ENCODE peak calls at places on chromosomes 16 and 17, in ten cellular contexts. R, J, X, V, P, K, B, Q, S and N are unnamed samples.

GRCh38 chr16:200388-200787 is 20.1 kb downstream of the HBQ1 start:
- DNase-seq in R (peak), J (no peak), X (peak), V (peak), P (peak), K (no peak), B (no peak), Q (peak), S (no peak), N (peak)

GRCh38 chr16:9647981-9648701 is 534.1 kb downstream of the GRIN2A start:
- DNase-seq in R (no peak), J (no peak), X (no peak), V (peak), P (peak), K (no peak), B (no peak), Q (peak), S (peak), N (peak)

GRCh38 chr17:63961355-63962207 is 11.1 kb downstream of the SCN4A start:
- DNase-seq in R (no peak), J (no peak), X (no peak), V (peak), P (peak), K (peak), B (peak), Q (peak), S (peak), N (peak)

GRCh38 chr17:45948881-45949624 is 50.0 kb upstream of the STH start:
- DNase-seq in R (peak), J (peak), X (peak), V (peak), P (peak), K (peak), B (peak), Q (peak), S (peak), N (peak)

GRCh38 chr16:88479795-88480760 is 27.0 kb downstream of the ZFPM1 start:
- DNase-seq in R (no peak), J (no peak), X (no peak), V (no peak), P (no peak), K (peak), B (no peak), Q (no peak), S (peak), N (no peak)

GRCh38 chr17:28871056-28871579 is 16.3 kb downstream of the ERAL1 start:
- DNase-seq in R (no peak), J (no peak), X (no peak), V (no peak), P (no peak), K (peak), B (no peak), Q (no peak), S (peak), N (no peak)

GRCh38 chr16:4115941-4116327 is 308 bp downstream of the ADCY9 start:
- DNase-seq in R (no peak), J (no peak), X (no peak), V (no peak), P (no peak), K (no peak), B (peak), Q (no peak), S (no peak), N (no peak)

GRCh38 chr16:67404740-67405226 is 11.5 kb upstream of the TPPP3 start:
- DNase-seq in R (peak), J (no peak), X (no peak), V (peak), P (peak), K (no peak), B (peak), Q (no peak), S (no peak), N (no peak)

GRCh38 chr17:63039899-63040602 is 74.0 kb downstream of the TANC2 start:
- DNase-seq in R (peak), J (peak), X (no peak), V (peak), P (peak), K (no peak), B (no peak), Q (peak), S (peak), N (peak)

GRCh38 chr17:38579934-38580333 is 25.8 kb downstream of the SRCIN1 start:
- DNase-seq in R (no peak), J (no peak), X (peak), V (peak), P (peak), K (no peak), B (no peak), Q (peak), S (no peak), N (peak)

GRCh38 chr16:87344931-87345631 is 27.9 kb upstream of the C16orf95 start:
- DNase-seq in R (no peak), J (no peak), X (no peak), V (no peak), P (no peak), K (peak), B (no peak), Q (peak), S (no peak), N (no peak)

GRCh38 chr17:16286947-16287562 is 66.2 kb downstream of the CENPV start:
- DNase-seq in R (no peak), J (no peak), X (no peak), V (no peak), P (no peak), K (no peak), B (no peak), Q (peak), S (peak), N (peak)
- TF ChIP-seq CTCF in R (no peak), J (no peak), X (peak), V (peak), P (no peak), K (no peak), B (no peak), Q (peak), S (peak), N (no peak)

GRCh38 chr17:7634384-7634783 is 4.4 kb downstream of the SHBG start:
- DNase-seq in R (no peak), J (no peak), X (no peak), V (peak), P (no peak), K (no peak), B (peak), Q (peak), S (peak), N (peak)

GRCh38 chr17:7629939-7630571 is at the start of gene SHBG:
- DNase-seq in R (no peak), J (no peak), X (no peak), V (no peak), P (no peak), K (no peak), B (no peak), Q (no peak), S (no peak), N (no peak)

GRCh38 chr17:7631398-7632380 is 1.8 kb downstream of the SHBG start:
- DNase-seq in R (no peak), J (no peak), X (no peak), V (no peak), P (no peak), K (no peak), B (no peak), Q (no peak), S (no peak), N (no peak)

GRCh38 chr17:7632492-7632894 is 2.6 kb downstream of the SHBG start:
- DNase-seq in R (no peak), J (no peak), X (no peak), V (peak), P (peak), K (peak), B (no peak), Q (peak), S (peak), N (peak)

DNA sequence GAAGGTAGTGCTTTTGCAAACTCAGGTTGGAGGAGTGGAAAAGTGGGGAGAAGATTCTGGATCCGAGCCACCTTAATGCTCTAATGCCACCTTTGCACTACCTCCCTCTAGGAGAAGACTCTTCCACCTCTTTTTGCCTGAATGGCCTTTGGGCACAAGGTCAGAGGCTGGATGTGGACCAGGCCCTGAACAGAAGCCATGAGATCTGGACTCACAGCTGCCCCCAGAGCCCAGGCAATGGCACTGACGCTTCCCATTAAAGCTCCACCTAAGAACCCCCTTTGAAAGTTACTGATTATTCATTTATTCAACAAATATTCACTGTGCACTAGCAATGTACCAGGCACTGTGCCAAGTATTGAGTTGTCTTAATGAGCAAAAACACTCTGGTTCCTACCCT is 3.2 kb downstream of the SHBG start:
- DNase-seq in R (no peak), J (no peak), X (no peak), V (no peak), P (no peak), K (no peak), B (no peak), Q (no peak), S (peak), N (no peak)
- TF ChIP-seq CTCF in R (no peak), J (no peak), X (no peak), V (no peak), P (peak), K (no peak), B (no peak), Q (no peak), S (peak), N (no peak)

DNA sequence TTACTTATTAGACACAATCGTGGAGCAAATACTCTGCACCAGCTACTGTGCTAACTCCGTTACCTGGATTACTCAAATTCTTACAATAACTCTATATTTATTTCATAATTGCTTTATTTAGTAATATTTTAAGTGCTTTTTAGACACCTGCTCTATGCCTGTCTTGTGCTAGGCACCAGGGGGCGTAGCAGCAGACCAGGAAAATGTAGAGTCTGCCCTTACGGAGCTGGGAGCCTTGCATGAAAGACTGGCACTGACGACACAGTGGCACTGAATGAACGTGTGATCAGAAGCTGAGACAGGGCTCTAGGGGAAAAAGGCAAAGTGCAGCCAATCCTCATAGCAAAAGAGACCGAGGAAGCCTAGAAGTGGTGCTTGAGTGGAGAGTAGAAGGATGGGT is 486.5 kb downstream of the CDH13 start:
- DNase-seq in R (no peak), J (no peak), X (peak), V (no peak), P (no peak), K (no peak), B (no peak), Q (peak), S (no peak), N (peak)
- TF ChIP-seq CTCF in R (peak), J (peak), X (peak), V (peak), P (peak), K (no peak), B (peak), Q (peak), S (peak), N (peak)

GRCh38 chr17:41775394-41776226 is 10.9 kb downstream of the JUP start:
- DNase-seq in R (no peak), J (no peak), X (no peak), V (no peak), P (peak), K (no peak), B (peak), Q (no peak), S (no peak), N (peak)

GRCh38 chr17:41777579-41778188 is 8.8 kb downstream of the JUP start:
- DNase-seq in R (peak), J (peak), X (no peak), V (peak), P (peak), K (no peak), B (peak), Q (peak), S (no peak), N (peak)

GRCh38 chr17:41779954-41780353 is 6.6 kb downstream of the JUP start:
- DNase-seq in R (no peak), J (no peak), X (no peak), V (no peak), P (no peak), K (no peak), B (no peak), Q (no peak), S (no peak), N (no peak)

GRCh38 chr17:41773731-41774193 is 12.7 kb downstream of the JUP start:
- DNase-seq in R (no peak), J (no peak), X (no peak), V (no peak), P (peak), K (no peak), B (peak), Q (no peak), S (no peak), N (peak)

DNA sequence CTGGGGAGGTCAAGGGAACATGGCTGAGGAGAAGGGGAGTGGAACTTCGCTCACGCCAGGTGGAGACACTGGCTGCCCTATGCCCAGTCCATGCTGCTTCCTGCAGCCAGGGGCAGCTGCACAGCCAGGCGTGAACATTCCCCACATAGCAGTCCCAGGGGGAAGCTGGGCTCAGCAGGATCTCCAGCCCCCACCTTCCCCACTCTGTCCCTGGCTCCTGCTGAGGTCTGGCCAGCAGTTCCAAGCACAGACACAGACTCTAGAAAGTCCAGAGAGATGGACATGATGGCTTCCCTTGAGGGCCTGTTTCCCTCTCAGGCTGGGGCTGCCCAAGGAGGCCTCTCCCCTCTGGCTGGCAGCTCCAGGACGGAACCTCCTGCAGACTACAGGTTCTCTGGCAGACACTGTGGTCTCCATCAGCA is 9.3 kb downstream of the JUP start:
- DNase-seq in R (peak), J (no peak), X (no peak), V (no peak), P (no peak), K (no peak), B (peak), Q (no peak), S (no peak), N (no peak)
- TF ChIP-seq CTCF in R (peak), J (no peak), X (peak), V (no peak), P (no peak), K (no peak), B (peak), Q (peak), S (no peak), N (no peak)

GRCh38 chr16:89490386-89491237 is at the start of gene ANKRD11:
- DNase-seq in R (peak), J (peak), X (peak), V (peak), P (peak), K (peak), B (peak), Q (peak), S (peak), N (peak)
- TF ChIP-seq CTCF in R (no peak), J (no peak), X (no peak), V (no peak), P (no peak), K (no peak), B (no peak), Q (no peak), S (no peak), N (no peak)

GRCh38 chr17:33686171-33686570 is 393.1 kb upstream of the ASIC2 start:
- DNase-seq in R (no peak), J (no peak), X (no peak), V (no peak), P (no peak), K (no peak), B (no peak), Q (no peak), S (peak), N (no peak)
- TF ChIP-seq CTCF in R (peak), J (peak), X (peak), V (peak), P (peak), K (no peak), B (no peak), Q (peak), S (peak), N (no peak)

DNA sequence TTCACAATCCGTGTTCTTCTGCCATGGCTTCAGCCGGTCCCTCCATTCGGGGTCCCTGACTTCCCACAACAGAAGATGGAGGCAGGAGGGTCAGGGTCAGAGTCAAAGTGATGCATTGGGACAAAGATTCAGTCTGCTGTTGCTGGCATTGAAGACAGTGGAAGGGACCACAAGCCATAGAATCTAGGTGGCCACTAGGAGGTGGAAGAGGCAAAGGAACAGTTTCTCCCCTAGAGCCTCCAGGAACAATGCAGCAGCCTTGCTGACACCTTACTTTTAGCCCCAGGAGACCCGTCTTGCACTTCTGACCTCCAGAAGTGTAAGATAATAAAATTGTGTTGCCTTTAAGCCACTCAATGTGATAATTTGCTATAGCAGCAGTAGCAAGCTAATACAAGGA is 55.9 kb downstream of the MFSD11 start:
- DNase-seq in R (no peak), J (no peak), X (no peak), V (peak), P (peak), K (no peak), B (no peak), Q (peak), S (peak), N (peak)
- TF ChIP-seq CTCF in R (peak), J (peak), X (peak), V (peak), P (peak), K (no peak), B (no peak), Q (peak), S (peak), N (peak)

DNA sequence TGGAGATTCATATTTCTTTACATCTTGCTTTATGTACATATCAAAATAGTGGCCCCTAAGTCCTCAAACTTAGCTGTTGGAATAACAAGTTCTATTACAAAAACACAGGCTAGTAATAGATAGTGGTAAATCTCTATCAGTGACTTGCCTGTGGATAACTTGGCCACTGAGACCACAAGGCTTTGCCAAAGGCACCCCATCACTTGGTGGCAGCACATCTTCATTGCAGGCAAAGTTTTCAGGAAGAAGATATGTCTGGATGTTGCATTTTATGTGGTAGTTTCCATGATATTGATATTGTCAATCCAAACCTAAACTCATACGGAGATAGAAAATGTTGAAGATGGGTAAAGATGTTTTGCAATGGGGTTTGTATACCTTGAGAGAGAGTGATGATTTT is 58.5 kb downstream of the KNOP1 start:
- DNase-seq in R (no peak), J (no peak), X (no peak), V (no peak), P (no peak), K (no peak), B (no peak), Q (no peak), S (no peak), N (no peak)
- TF ChIP-seq CTCF in R (no peak), J (no peak), X (peak), V (peak), P (no peak), K (no peak), B (no peak), Q (no peak), S (no peak), N (no peak)

GRCh38 chr16:62079236-62079635 is 43.0 kb upstream of the CDH8 start:
- DNase-seq in R (peak), J (no peak), X (no peak), V (peak), P (peak), K (no peak), B (no peak), Q (no peak), S (no peak), N (no peak)

DNA sequence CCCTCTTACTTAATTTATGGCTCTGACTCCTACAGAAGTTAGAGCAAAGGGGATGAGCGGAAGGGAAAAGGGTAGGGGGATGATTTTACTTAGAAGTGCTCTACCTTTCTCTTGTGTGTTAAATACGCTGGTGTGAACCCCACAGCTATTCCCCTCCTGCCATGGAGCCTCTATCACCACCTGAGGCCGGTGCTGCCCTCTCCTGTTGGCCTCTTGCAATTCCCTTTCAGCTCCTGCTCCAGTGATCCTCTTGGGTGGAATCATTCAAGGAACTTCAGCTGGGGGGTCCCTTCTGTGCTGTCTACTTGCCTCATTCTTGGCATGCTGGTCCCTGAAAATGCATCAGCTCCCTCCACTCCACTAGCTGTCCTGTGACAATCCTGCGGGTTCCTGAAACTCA is 41.8 kb upstream of the CDH8 start:
- DNase-seq in R (no peak), J (no peak), X (no peak), V (peak), P (no peak), K (no peak), B (no peak), Q (no peak), S (no peak), N (peak)
- TF ChIP-seq CTCF in R (peak), J (no peak), X (peak), V (peak), P (peak), K (no peak), B (no peak), Q (no peak), S (peak), N (peak)